ENCODE peak calls at places on chromosomes 3 and 15, in eight cellular contexts. One of them, this sample, is unnamed.
A peak's percentile ranks its signal among the peaks of the same experiment; 100 is the strongest.

GRCh38 chr15:84747423-84748273 is 744 bp upstream of the ZNF592 start:
- DNase-seq in CD8-positive, alpha-beta memory T cell: peak; percentile 84
- DNase-seq in activated T-cell treated with anti-CD3 and anti-CD28 coated beads, Interleukin-2, amount 50 U/mL, for 72 hours: peak; percentile 77
- DNase-seq in C1 segment of cervical spinal cord: peak; percentile 83
- DNase-seq in immature natural killer cell: peak; percentile 80
- DNase-seq in RWPE1: peak; percentile 68
- DNase-seq in MV-4-11: peak; percentile 51
- DNase-seq in HT-29: peak; percentile 83
- DNase-seq in this sample: peak; percentile 81

GRCh38 chr3:49465269-49466034 is 4.6 kb upstream of the DAG1 start:
- DNase-seq in HT-29: no peak
- DNase-seq in MV-4-11: peak; percentile 68
- DNase-seq in C1 segment of cervical spinal cord: peak; percentile 17
- DNase-seq in activated T-cell treated with anti-CD3 and anti-CD28 coated beads, Interleukin-2, amount 50 U/mL, for 72 hours: no peak
- DNase-seq in immature natural killer cell: no peak
- DNase-seq in RWPE1: no peak
- DNase-seq in CD8-positive, alpha-beta memory T cell: no peak
- DNase-seq in this sample: no peak

GRCh38 chr3:189975376-189975990 is 145.2 kb downstream of the P3H2 start:
- DNase-seq in CD8-positive, alpha-beta memory T cell: no peak
- DNase-seq in RWPE1: no peak
- DNase-seq in immature natural killer cell: no peak
- DNase-seq in activated T-cell treated with anti-CD3 and anti-CD28 coated beads, Interleukin-2, amount 50 U/mL, for 72 hours: no peak
- DNase-seq in MV-4-11: no peak
- DNase-seq in C1 segment of cervical spinal cord: no peak
- DNase-seq in HT-29: no peak
- DNase-seq in this sample: no peak

GRCh38 chr3:152386208-152386607 is 117.5 kb downstream of the MBNL1 start:
- DNase-seq in immature natural killer cell: no peak
- DNase-seq in activated T-cell treated with anti-CD3 and anti-CD28 coated beads, Interleukin-2, amount 50 U/mL, for 72 hours: no peak
- DNase-seq in MV-4-11: no peak
- DNase-seq in HT-29: no peak
- DNase-seq in CD8-positive, alpha-beta memory T cell: no peak
- DNase-seq in C1 segment of cervical spinal cord: no peak
- DNase-seq in RWPE1: no peak
- DNase-seq in this sample: no peak

GRCh38 chr15:75775296-75776074 is 62.8 kb upstream of the CSPG4 start:
- DNase-seq in MV-4-11: no peak
- DNase-seq in RWPE1: peak; percentile 26
- DNase-seq in CD8-positive, alpha-beta memory T cell: no peak
- DNase-seq in activated T-cell treated with anti-CD3 and anti-CD28 coated beads, Interleukin-2, amount 50 U/mL, for 72 hours: no peak
- DNase-seq in C1 segment of cervical spinal cord: no peak
- DNase-seq in HT-29: peak; percentile 17
- DNase-seq in immature natural killer cell: no peak
- DNase-seq in this sample: peak; percentile 28

GRCh38 chr15:31327674-31328424 is 1.2 kb downstream of the KLF13 start:
- DNase-seq in MV-4-11: peak; percentile 35
- DNase-seq in RWPE1: peak; percentile 45
- DNase-seq in HT-29: peak; percentile 64
- DNase-seq in activated T-cell treated with anti-CD3 and anti-CD28 coated beads, Interleukin-2, amount 50 U/mL, for 72 hours: peak; percentile 82
- DNase-seq in C1 segment of cervical spinal cord: peak; percentile 30
- DNase-seq in immature natural killer cell: peak; percentile 89
- DNase-seq in CD8-positive, alpha-beta memory T cell: peak; percentile 87
- DNase-seq in this sample: peak; percentile 73

GRCh38 chr3:45180051-45180450 is 33.9 kb upstream of the CDCP1 start:
- DNase-seq in CD8-positive, alpha-beta memory T cell: no peak
- DNase-seq in HT-29: no peak
- DNase-seq in immature natural killer cell: no peak
- DNase-seq in activated T-cell treated with anti-CD3 and anti-CD28 coated beads, Interleukin-2, amount 50 U/mL, for 72 hours: no peak
- DNase-seq in RWPE1: no peak
- DNase-seq in C1 segment of cervical spinal cord: no peak
- DNase-seq in MV-4-11: no peak
- DNase-seq in this sample: peak; percentile 84

GRCh38 chr3:14633819-14634424 is 17.6 kb upstream of the CCDC174 start:
- DNase-seq in RWPE1: no peak
- DNase-seq in activated T-cell treated with anti-CD3 and anti-CD28 coated beads, Interleukin-2, amount 50 U/mL, for 72 hours: peak; percentile 58
- DNase-seq in C1 segment of cervical spinal cord: no peak
- DNase-seq in immature natural killer cell: peak; percentile 46
- DNase-seq in CD8-positive, alpha-beta memory T cell: peak; percentile 47
- DNase-seq in MV-4-11: peak; percentile 71
- DNase-seq in HT-29: peak; percentile 55
- DNase-seq in this sample: peak; percentile 66

GRCh38 chr15:52308446-52309153 is 13.0 kb upstream of the MYO5C start:
- DNase-seq in RWPE1: no peak
- DNase-seq in activated T-cell treated with anti-CD3 and anti-CD28 coated beads, Interleukin-2, amount 50 U/mL, for 72 hours: no peak
- DNase-seq in CD8-positive, alpha-beta memory T cell: no peak
- DNase-seq in immature natural killer cell: no peak
- DNase-seq in HT-29: no peak
- DNase-seq in C1 segment of cervical spinal cord: no peak
- DNase-seq in MV-4-11: peak; percentile 57
- DNase-seq in this sample: peak; percentile 37

GRCh38 chr3:120894285-120894684 is 13.7 kb upstream of the STXBP5L start:
- DNase-seq in immature natural killer cell: no peak
- DNase-seq in MV-4-11: no peak
- DNase-seq in RWPE1: no peak
- DNase-seq in C1 segment of cervical spinal cord: no peak
- DNase-seq in activated T-cell treated with anti-CD3 and anti-CD28 coated beads, Interleukin-2, amount 50 U/mL, for 72 hours: no peak
- DNase-seq in HT-29: peak; percentile 93
- DNase-seq in CD8-positive, alpha-beta memory T cell: no peak
- DNase-seq in this sample: no peak

GRCh38 chr3:141646760-141647561 is 91.1 kb upstream of the RNF7 start:
- DNase-seq in RWPE1: peak; percentile 64
- DNase-seq in MV-4-11: peak; percentile 86
- DNase-seq in CD8-positive, alpha-beta memory T cell: no peak
- DNase-seq in HT-29: peak; percentile 82
- DNase-seq in immature natural killer cell: no peak
- DNase-seq in activated T-cell treated with anti-CD3 and anti-CD28 coated beads, Interleukin-2, amount 50 U/mL, for 72 hours: no peak
- DNase-seq in C1 segment of cervical spinal cord: no peak
- DNase-seq in this sample: peak; percentile 60

GRCh38 chr15:73959012-73959581 is 32.8 kb downstream of the LOXL1 start:
- DNase-seq in C1 segment of cervical spinal cord: no peak
- DNase-seq in HT-29: peak; percentile 36
- DNase-seq in RWPE1: no peak
- DNase-seq in CD8-positive, alpha-beta memory T cell: peak; percentile 68
- DNase-seq in immature natural killer cell: no peak
- DNase-seq in MV-4-11: peak; percentile 71
- DNase-seq in activated T-cell treated with anti-CD3 and anti-CD28 coated beads, Interleukin-2, amount 50 U/mL, for 72 hours: peak; percentile 19
- DNase-seq in this sample: peak; percentile 74

GRCh38 chr3:169147246-169148008 is 516.1 kb downstream of the MECOM start:
- DNase-seq in MV-4-11: no peak
- DNase-seq in C1 segment of cervical spinal cord: no peak
- DNase-seq in activated T-cell treated with anti-CD3 and anti-CD28 coated beads, Interleukin-2, amount 50 U/mL, for 72 hours: peak; percentile 8
- DNase-seq in RWPE1: peak; percentile 74
- DNase-seq in HT-29: peak; percentile 86
- DNase-seq in CD8-positive, alpha-beta memory T cell: no peak
- DNase-seq in immature natural killer cell: no peak
- DNase-seq in this sample: peak; percentile 85

GRCh38 chr3:105429034-105429762 is 62.5 kb downstream of the ALCAM start:
- DNase-seq in C1 segment of cervical spinal cord: no peak
- DNase-seq in RWPE1: no peak
- DNase-seq in MV-4-11: no peak
- DNase-seq in activated T-cell treated with anti-CD3 and anti-CD28 coated beads, Interleukin-2, amount 50 U/mL, for 72 hours: no peak
- DNase-seq in immature natural killer cell: no peak
- DNase-seq in CD8-positive, alpha-beta memory T cell: no peak
- DNase-seq in HT-29: no peak
- DNase-seq in this sample: no peak

GRCh38 chr15:58212909-58213526 is 74.8 kb downstream of the AQP9 start:
- DNase-seq in CD8-positive, alpha-beta memory T cell: no peak
- DNase-seq in RWPE1: peak; percentile 52
- DNase-seq in HT-29: peak; percentile 66
- DNase-seq in immature natural killer cell: no peak
- DNase-seq in MV-4-11: peak; percentile 21
- DNase-seq in C1 segment of cervical spinal cord: no peak
- DNase-seq in activated T-cell treated with anti-CD3 and anti-CD28 coated beads, Interleukin-2, amount 50 U/mL, for 72 hours: no peak
- DNase-seq in this sample: peak; percentile 63

GRCh38 chr15:89077750-89078149 is 10.5 kb upstream of the ABHD2 start:
- DNase-seq in C1 segment of cervical spinal cord: no peak
- DNase-seq in MV-4-11: no peak
- DNase-seq in activated T-cell treated with anti-CD3 and anti-CD28 coated beads, Interleukin-2, amount 50 U/mL, for 72 hours: no peak
- DNase-seq in immature natural killer cell: no peak
- DNase-seq in HT-29: no peak
- DNase-seq in CD8-positive, alpha-beta memory T cell: no peak
- DNase-seq in RWPE1: no peak
- DNase-seq in this sample: no peak

GRCh38 chr15:94135748-94136147 is 95.6 kb upstream of the MCTP2 start:
- DNase-seq in RWPE1: no peak
- DNase-seq in CD8-positive, alpha-beta memory T cell: no peak
- DNase-seq in C1 segment of cervical spinal cord: no peak
- DNase-seq in immature natural killer cell: no peak
- DNase-seq in activated T-cell treated with anti-CD3 and anti-CD28 coated beads, Interleukin-2, amount 50 U/mL, for 72 hours: no peak
- DNase-seq in MV-4-11: no peak
- DNase-seq in HT-29: no peak
- DNase-seq in this sample: no peak

GRCh38 chr15:58346361-58346760 is 85.4 kb upstream of the LIPC start:
- DNase-seq in activated T-cell treated with anti-CD3 and anti-CD28 coated beads, Interleukin-2, amount 50 U/mL, for 72 hours: no peak
- DNase-seq in RWPE1: no peak
- DNase-seq in CD8-positive, alpha-beta memory T cell: no peak
- DNase-seq in MV-4-11: no peak
- DNase-seq in HT-29: no peak
- DNase-seq in immature natural killer cell: no peak
- DNase-seq in C1 segment of cervical spinal cord: no peak
- DNase-seq in this sample: peak; percentile 25

This sample was measured in kidney tubule cell.